ENCODE peak calls at places on chromosomes 13 and 19, in seven cellular contexts. Y is astrocyte of the cerebellum, J is H1, X is lower leg skin, B is brain microvascular endothelial cell, O is mucosa of descending colon, G is left lung. D is an unnamed sample.

GRCh38 chr19:31211088-31211487 is 138.1 kb downstream of the TSHZ3 start:
- DNase-seq in Y (no peak), J (no peak), X (no peak), B (no peak), O (no peak), G (no peak), D (no peak)

GRCh38 chr19:43997631-43998290 is 5.0 kb upstream of the ZNF230 start:
- DNase-seq in Y (no peak), J (no peak), X (no peak), B (peak; percentile 9), O (no peak), G (no peak), D (peak; percentile 71)

GRCh38 chr13:21672811-21673591 is 2.1 kb downstream of the FGF9 start:
- DNase-seq in Y (no peak), J (no peak), X (no peak), B (no peak), O (no peak), G (no peak), D (no peak)

GRCh38 chr13:110131424-110131823 is 175.5 kb downstream of the COL4A1 start:
- DNase-seq in Y (no peak), J (no peak), X (no peak), B (no peak), O (no peak), G (no peak), D (no peak)

GRCh38 chr13:74825949-74826246 is 656.1 kb downstream of the TBC1D4 start:
- DNase-seq in Y (no peak), J (no peak), X (no peak), B (no peak), O (no peak), G (no peak), D (no peak)

GRCh38 chr13:110356362-110356761 is 49.3 kb downstream of the COL4A2 start:
- DNase-seq in Y (no peak), J (no peak), X (no peak), B (no peak), O (no peak), G (no peak), D (no peak)

GRCh38 chr19:39070888-39071287 is 13.3 kb upstream of the ACP7 start:
- DNase-seq in Y (no peak), J (no peak), X (no peak), B (peak; percentile 29), O (no peak), G (no peak), D (peak; percentile 37)

GRCh38 chr19:29662604-29663404 is 2.5 kb upstream of the PLEKHF1 start:
- DNase-seq in Y (peak; percentile 86), J (no peak), X (peak; percentile 72), B (peak; percentile 86), O (peak; percentile 65), G (peak; percentile 60), D (peak; percentile 95)

GRCh38 chr13:82070411-82070810 is 1729.5 kb upstream of the SPRY2 start:
- DNase-seq in Y (no peak), J (no peak), X (no peak), B (no peak), O (no peak), G (no peak), D (no peak)

GRCh38 chr13:40665061-40665753 is 1.2 kb downstream of the FOXO1 start:
- DNase-seq in Y (no peak), J (no peak), X (no peak), B (no peak), O (peak; percentile 74), G (peak; percentile 87), D (peak; percentile 39)

GRCh38 chr19:8371011-8371804 is 7.3 kb downstream of the ANGPTL4 start:
- DNase-seq in Y (no peak), J (no peak), X (no peak), B (no peak), O (peak; percentile 45), G (no peak), D (no peak)

GRCh38 chr13:21022694-21023325 is 38.6 kb downstream of the LATS2 start:
- DNase-seq in Y (no peak), J (no peak), X (no peak), B (no peak), O (no peak), G (no peak), D (no peak)

GRCh38 chr19:58252102-58252685 is 23.5 kb downstream of the ZNF544 start:
- DNase-seq in Y (no peak), J (no peak), X (no peak), B (no peak), O (no peak), G (no peak), D (peak; percentile 18)

GRCh38 chr13:100535401-100536135 is 53.0 kb downstream of the GGACT start:
- DNase-seq in Y (no peak), J (no peak), X (no peak), B (no peak), O (no peak), G (no peak), D (peak; percentile 63)

GRCh38 chr13:58712191-58712590 is 1080.6 kb downstream of the PCDH17 start:
- DNase-seq in Y (no peak), J (peak; percentile 68), X (no peak), B (no peak), O (no peak), G (peak; percentile 59), D (no peak)

GRCh38 chr13:71712988-71713653 is 153.9 kb downstream of the DACH1 start:
- DNase-seq in Y (peak; percentile 0), J (peak; percentile 5), X (no peak), B (peak; percentile 58), O (no peak), G (no peak), D (peak; percentile 19)

GRCh38 chr19:39321832-39322176 is 1.1 kb upstream of the LRFN1 start:
- DNase-seq in Y (no peak), J (no peak), X (no peak), B (no peak), O (no peak), G (no peak), D (no peak)

GRCh38 chr19:31511098-31511497 is 161.9 kb upstream of the TSHZ3 start:
- DNase-seq in Y (no peak), J (no peak), X (no peak), B (no peak), O (no peak), G (no peak), D (no peak)

GRCh38 chr19:49689133-49690072 is at the start of gene ADM5:
- DNase-seq in Y (no peak), J (no peak), X (no peak), B (no peak), O (no peak), G (no peak), D (no peak)

GRCh38 chr13:44404261-44405139 is 30.9 kb downstream of the SERP2 start:
- DNase-seq in Y (no peak), J (no peak), X (no peak), B (no peak), O (no peak), G (no peak), D (no peak)

GRCh38 chr13:44401577-44401976 is 28.0 kb downstream of the SERP2 start:
- DNase-seq in Y (no peak), J (no peak), X (no peak), B (no peak), O (no peak), G (no peak), D (no peak)

GRCh38 chr13:44406617-44407016 is 33.0 kb downstream of the SERP2 start:
- DNase-seq in Y (no peak), J (no peak), X (no peak), B (no peak), O (no peak), G (no peak), D (no peak)

GRCh38 chr13:44402902-44403719 is 29.5 kb downstream of the SERP2 start:
- DNase-seq in Y (no peak), J (no peak), X (peak; percentile 46), B (no peak), O (no peak), G (no peak), D (no peak)

GRCh38 chr13:44403720-44404063 is 30.1 kb downstream of the SERP2 start:
- DNase-seq in Y (peak; percentile 11), J (no peak), X (no peak), B (no peak), O (no peak), G (no peak), D (no peak)
- H3K4me3 ChIP-seq in Y (no peak overlapping the region), J (peak overlapping the region; percentile 2), X (no peak overlapping the region), B (no peak overlapping the region), O (no peak overlapping the region), G (no peak overlapping the region), D (no peak overlapping the region)

DNA sequence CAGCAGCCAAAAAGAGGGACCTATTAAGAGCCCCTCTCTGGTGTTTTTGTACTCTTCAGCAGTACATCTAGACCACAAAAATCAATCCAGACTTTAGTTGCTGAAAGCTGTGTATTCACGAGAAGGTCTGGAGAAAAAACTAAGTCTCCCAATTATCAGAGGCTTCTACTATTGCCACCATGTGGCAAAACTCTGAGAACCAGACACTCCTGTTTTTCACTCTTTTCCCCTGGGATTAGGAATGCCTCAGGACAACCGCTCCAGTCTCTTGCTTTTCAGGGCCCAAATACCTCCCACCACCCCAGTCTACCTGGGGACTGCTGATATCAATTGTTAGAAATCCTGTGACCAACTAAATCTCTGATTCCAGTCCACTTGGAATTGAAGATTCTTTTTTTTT is 30.1 kb upstream of the OBI1 start:
- DNase-seq in Y (no peak), J (no peak), X (no peak), B (no peak), O (no peak), G (no peak), D (peak; percentile 14)
- TF ChIP-seq CTCF in Y (peak; percentile 35), J (peak; percentile 24), X (no peak), B (no peak), O (no peak), G (no peak), D (no peak)

GRCh38 chr19:56839665-56840451 is 668 bp downstream of the PEG3 start:
- DNase-seq in Y (peak; percentile 65), J (no peak), X (peak; percentile 89), B (peak; percentile 72), O (peak; percentile 84), G (peak; percentile 88), D (no peak)

GRCh38 chr19:56840452-56841193 is at the start of the genes PEG3 and ZIM2:
- DNase-seq in Y (no peak), J (no peak), X (no peak), B (no peak), O (peak; percentile 52), G (peak; percentile 77), D (no peak)

GRCh38 chr19:56837892-56838679 is 2.4 kb downstream of the PEG3 start:
- DNase-seq in Y (no peak), J (no peak), X (peak; percentile 25), B (peak; percentile 18), O (peak; percentile 61), G (peak; percentile 88), D (no peak)

GRCh38 chr19:56838680-56838929 is 1.9 kb downstream of the PEG3 start:
- DNase-seq in Y (no peak), J (no peak), X (no peak), B (no peak), O (no peak), G (no peak), D (no peak)

GRCh38 chr19:56838930-56839664 is 1.4 kb downstream of the PEG3 start:
- DNase-seq in Y (peak; percentile 72), J (no peak), X (peak; percentile 92), B (peak; percentile 77), O (peak; percentile 87), G (peak; percentile 92), D (peak; percentile 31)
- H3K4me3 ChIP-seq in Y (peak overlapping the region; percentile 41), J (no peak overlapping the region), X (no peak overlapping the region), B (no peak overlapping the region), O (no peak overlapping the region), G (peak overlapping the region; percentile 35), D (no peak overlapping the region)

DNA sequence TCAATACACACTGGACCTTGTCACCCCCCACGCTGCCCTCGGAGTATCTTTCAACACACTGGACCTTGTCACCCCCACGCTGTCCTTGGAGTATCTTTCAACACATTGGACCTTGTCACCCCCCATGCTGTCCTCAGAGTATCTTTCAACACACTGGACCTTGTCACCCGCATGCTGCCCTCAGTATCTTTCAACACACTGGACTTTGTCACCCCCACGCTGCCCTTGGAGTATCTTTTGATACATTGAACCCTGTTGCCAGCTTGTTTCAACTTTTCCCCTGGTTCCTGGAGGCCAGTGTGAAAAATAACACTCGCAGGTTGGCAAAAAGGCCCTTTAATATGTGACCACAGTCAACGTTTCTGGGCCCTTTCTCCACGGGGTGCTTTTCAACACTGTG is 247.8 kb downstream of the TEX29 start:
- DNase-seq in Y (no peak), J (no peak), X (no peak), B (no peak), O (no peak), G (no peak), D (no peak)
- TF ChIP-seq CTCF in Y (no peak), J (no peak), X (no peak), B (no peak), O (no peak), G (no peak), D (no peak)

D was measured in cardiac fibroblast.